ENCODE peak calls at places on chromosomes 2 and 18, in five cellular contexts. I, U, Q, B and W are unnamed samples.

GRCh38 chr2:233477548-233478433 is 88.8 kb downstream of the USP40 start:
- DNase-seq in I (no peak), U (no peak), Q (no peak), B (no peak), W (peak; percentile 62)

GRCh38 chr18:74281011-74281638 is 10.6 kb downstream of the CYB5A start:
- DNase-seq in I (no peak), U (no peak), Q (no peak), B (no peak), W (no peak)

GRCh38 chr2:8378016-8378810 is 303.6 kb upstream of the ID2 start:
- DNase-seq in I (no peak), U (no peak), Q (no peak), B (no peak), W (no peak)

GRCh38 chr2:205675861-205676516 is 6.3 kb upstream of the NRP2 start:
- DNase-seq in I (no peak), U (no peak), Q (peak; percentile 53), B (no peak), W (no peak)

GRCh38 chr2:236505071-236505470 is 64.6 kb upstream of the ACKR3 start:
- DNase-seq in I (no peak), U (no peak), Q (no peak), B (no peak), W (no peak)

GRCh38 chr2:204533629-204534370 is 11.5 kb upstream of the PARD3B start:
- DNase-seq in I (no peak), U (no peak), Q (no peak), B (peak; percentile 49), W (no peak)

GRCh38 chr2:136246086-136246669 is 128.2 kb upstream of the CXCR4 start:
- DNase-seq in I (peak; percentile 53), U (no peak), Q (peak; percentile 53), B (no peak), W (peak; percentile 87)

GRCh38 chr2:38039111-38039510 is 36.8 kb downstream of the CYP1B1 start:
- DNase-seq in I (no peak), U (no peak), Q (no peak), B (no peak), W (no peak)

GRCh38 chr2:175203621-175204496 is 22.3 kb upstream of the ATP5MC3 start:
- DNase-seq in I (peak; percentile 29), U (peak; percentile 16), Q (peak; percentile 57), B (peak; percentile 49), W (peak; percentile 76)

GRCh38 chr2:118065927-118066326 is 22.3 kb upstream of the INSIG2 start:
- DNase-seq in I (no peak), U (no peak), Q (no peak), B (no peak), W (no peak)

GRCh38 chr2:171390941-171391516 is 42.8 kb downstream of the METTL8 start:
- DNase-seq in I (no peak), U (no peak), Q (no peak), B (no peak), W (no peak)

GRCh38 chr2:109128466-109129355 is at the start of gene SH3RF3:
- DNase-seq in I (peak; percentile 57), U (peak; percentile 70), Q (no peak), B (peak; percentile 58), W (peak; percentile 89)

GRCh38 chr2:239498981-239499633 is 98.3 kb upstream of the HDAC4 start:
- DNase-seq in I (peak; percentile 68), U (peak; percentile 65), Q (no peak), B (no peak), W (no peak)

GRCh38 chr2:153354406-153354805 is 124.2 kb downstream of the RPRM start:
- DNase-seq in I (no peak), U (no peak), Q (no peak), B (no peak), W (no peak)

GRCh38 chr2:4827836-4828235 is 864.3 kb upstream of the SOX11 start:
- DNase-seq in I (no peak), U (no peak), Q (no peak), B (no peak), W (no peak)

GRCh38 chr18:27942706-27943105 is 234.2 kb downstream of the CDH2 start:
- DNase-seq in I (no peak), U (no peak), Q (no peak), B (no peak), W (no peak)

GRCh38 chr2:112626604-112627059 is 19.1 kb upstream of the SLC20A1 start:
- DNase-seq in I (peak; percentile 41), U (peak; percentile 58), Q (no peak), B (peak; percentile 73), W (peak; percentile 91)

GRCh38 chr2:45120546-45120945 is 111.3 kb upstream of the SIX2 start:
- DNase-seq in I (no peak), U (no peak), Q (no peak), B (no peak), W (no peak)

DNA sequence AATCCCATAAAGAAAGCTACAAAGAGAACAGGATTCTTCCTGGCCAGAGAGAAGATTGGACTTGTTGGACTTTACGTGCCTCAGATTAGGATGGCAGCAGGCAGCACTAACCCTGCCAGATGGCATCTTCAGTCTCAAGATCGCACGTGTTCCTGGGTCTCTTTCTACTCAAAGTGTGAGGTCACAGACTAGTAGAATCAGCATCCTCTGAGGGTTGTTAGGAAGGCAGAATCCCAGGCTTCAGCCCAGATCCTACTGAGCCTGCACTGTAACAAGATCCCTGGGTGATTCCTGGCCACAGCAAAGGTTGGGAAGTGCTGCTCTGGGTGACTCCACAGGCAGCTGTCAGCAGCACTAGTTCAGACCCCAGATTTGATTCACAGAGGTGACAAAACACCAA is 39.4 kb downstream of the EPAS1 start:
- DNase-seq in I (no peak), U (no peak), Q (no peak), B (no peak), W (no peak)
- H3K4me1 ChIP-seq in I (peaks cover 98% of the 10 kb centered on the region), U (peaks cover 99% of the 10 kb centered on the region), Q (peaks cover 3% of the 10 kb centered on the region), B (peaks cover 13% of the 10 kb centered on the region), W (no peaks in the 10 kb centered on the region)

GRCh38 chr2:176795823-176796222 is 416.8 kb upstream of the HNRNPA3 start:
- DNase-seq in I (no peak), U (no peak), Q (no peak), B (no peak), W (no peak)
- H3K4me3 ChIP-seq in I (no peak overlapping the region), U (no peak overlapping the region), Q (no peak overlapping the region), B (no peak overlapping the region), W (no peak overlapping the region)

GRCh38 chr18:76835380-76835779 is 13.0 kb downstream of the ZNF236 start:
- DNase-seq in I (no peak), U (no peak), Q (no peak), B (no peak), W (no peak)

GRCh38 chr18:76837071-76837470 is 14.7 kb downstream of the ZNF236 start:
- DNase-seq in I (no peak), U (no peak), Q (no peak), B (no peak), W (no peak)

GRCh38 chr18:76838182-76838581 is 15.8 kb downstream of the ZNF236 start:
- DNase-seq in I (no peak), U (no peak), Q (no peak), B (no peak), W (no peak)

GRCh38 chr18:76839395-76839794 is 17.0 kb downstream of the ZNF236 start:
- DNase-seq in I (no peak), U (no peak), Q (no peak), B (no peak), W (no peak)

DNA sequence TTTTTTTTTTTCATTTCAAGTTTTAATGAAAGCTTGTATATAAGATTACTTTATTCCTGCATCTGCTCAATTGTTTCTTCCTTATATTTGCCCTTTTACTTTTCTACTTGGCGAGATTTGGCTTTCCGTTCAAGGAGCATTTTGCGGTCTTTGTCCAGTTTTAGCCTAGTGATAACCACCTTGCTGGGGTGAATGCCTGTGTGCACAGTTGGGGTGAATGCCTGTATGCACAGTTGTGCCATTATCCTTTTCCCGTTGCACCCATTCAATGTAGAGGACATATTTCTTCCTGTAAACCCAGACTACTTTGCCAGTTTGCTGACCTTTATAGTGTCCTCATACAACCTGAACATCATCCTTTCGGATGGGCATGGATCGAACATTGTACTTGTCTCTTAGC is 12.0 kb downstream of the ZNF236 start:
- DNase-seq in I (no peak), U (no peak), Q (no peak), B (no peak), W (no peak)
- H3K27ac ChIP-seq in I (no peak overlapping the region), U (no peak overlapping the region), Q (no peak overlapping the region), B (no peak overlapping the region), W (no peak overlapping the region)

DNA sequence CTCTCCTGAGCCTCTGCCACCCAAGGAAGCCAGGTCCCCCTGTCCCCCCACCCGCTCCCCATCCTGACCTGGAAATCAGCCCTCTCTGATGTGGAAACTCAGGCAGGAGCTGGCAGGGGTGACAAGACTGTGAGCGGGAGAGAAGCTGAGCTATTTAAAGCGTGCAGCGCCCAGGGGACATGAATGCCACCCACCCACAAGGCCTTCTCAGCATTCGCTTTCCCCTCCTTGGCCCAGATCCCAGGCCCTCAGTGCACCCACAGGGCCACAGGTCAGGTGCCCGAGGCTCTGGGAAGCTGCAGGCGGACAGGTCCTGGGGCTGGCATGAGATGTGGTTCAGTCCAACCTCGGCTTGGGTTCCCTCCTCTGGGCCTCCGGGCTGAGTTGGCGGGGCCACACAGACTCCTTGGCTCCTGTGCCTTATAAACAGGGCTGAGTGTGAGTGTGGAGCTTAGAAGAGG is 168.4 kb downstream of the SMAD7 start:
- DNase-seq in I (peak; percentile 78), U (peak; percentile 69), Q (no peak), B (no peak), W (no peak)
- H3K4me1 ChIP-seq in I (peaks cover 100% of the 10 kb centered on the region), U (peaks cover 84% of the 10 kb centered on the region), Q (peaks cover 6% of the 10 kb centered on the region), B (peaks cover 16% of the 10 kb centered on the region), W (peaks cover 91% of the 10 kb centered on the region)

GRCh38 chr2:64730551-64731305 is 77.0 kb upstream of the SERTAD2 start:
- DNase-seq in I (peak; percentile 86), U (peak; percentile 31), Q (no peak), B (peak; percentile 55), W (peak; percentile 82)

GRCh38 chr2:64727013-64727767 is 73.5 kb upstream of the SERTAD2 start:
- DNase-seq in I (no peak), U (no peak), Q (no peak), B (no peak), W (no peak)

GRCh38 chr2:64731306-64731654 is 77.6 kb upstream of the SERTAD2 start:
- DNase-seq in I (no peak), U (no peak), Q (no peak), B (no peak), W (no peak)

GRCh38 chr2:64731746-64732145 is 78.0 kb upstream of the SERTAD2 start:
- DNase-seq in I (no peak), U (no peak), Q (no peak), B (no peak), W (no peak)

DNA sequence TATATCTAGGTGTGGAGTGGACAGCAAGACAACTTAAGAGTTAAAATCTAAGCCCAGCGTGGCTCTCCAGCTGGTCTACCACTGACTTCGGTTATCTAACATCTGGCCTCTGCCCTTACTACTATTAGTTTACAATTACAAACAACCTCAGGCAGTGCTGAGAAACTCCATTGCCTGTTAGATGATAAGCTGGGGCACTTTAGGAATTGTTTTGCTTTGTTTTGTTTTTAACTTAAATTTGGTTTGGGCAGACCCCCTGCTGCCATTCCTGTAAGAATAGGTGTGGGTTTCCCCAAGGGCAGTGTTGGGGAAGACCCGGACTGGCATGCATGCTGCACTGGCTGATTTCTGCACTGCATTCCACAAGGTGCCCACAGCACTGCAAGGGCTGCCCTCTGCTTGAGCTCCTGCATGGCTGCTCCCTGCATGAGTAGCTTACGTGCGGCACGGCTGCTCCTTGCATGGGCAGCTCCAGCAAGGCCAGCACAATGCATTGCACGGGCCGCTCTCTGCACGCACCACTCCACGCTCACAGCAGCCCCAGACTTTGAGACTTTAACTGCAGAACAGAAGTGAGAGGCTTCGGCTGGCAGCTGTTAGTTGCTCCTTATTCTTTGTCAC is 74.2 kb upstream of the SERTAD2 start:
- DNase-seq in I (no peak), U (no peak), Q (no peak), B (no peak), W (peak; percentile 76)
- H3K4me3 ChIP-seq in I (no peak overlapping the region), U (no peak overlapping the region), Q (no peak overlapping the region), B (no peak overlapping the region), W (no peak overlapping the region)

GRCh38 chr18:78146136-78146535 is 833.5 kb upstream of the SALL3 start:
- DNase-seq in I (no peak), U (no peak), Q (no peak), B (no peak), W (no peak)
- H3K27ac ChIP-seq in I (no peak overlapping the region), U (no peak overlapping the region), Q (no peak overlapping the region), B (no peak overlapping the region), W (no peak overlapping the region)